ENCODE peak calls at places on chromosomes 6 and 20, in seven cellular contexts. Z is activated CD4-positive, alpha-beta T cell treated with anti-CD3 and anti-CD28 coated beads, Interleukin-2, amount 50 U/mL, for 24 hours; U is NCI-H748 treated with DMSO at 0.1 percent for 48 hours; K is activated T-cell treated with anti-CD3 and anti-CD28 coated beads, Interleukin-2, amount 50 U/mL, for 72 hours; J is AG10803; W is pancreas; R is amniotic stem cell. B is an unnamed sample.

GRCh38 chr6:26304213-26305096 is 60.5 kb upstream of the BTN3A2 start:
- DNase-seq in J (peak), K (peak), R (peak), U (no peak), W (no peak), Z (no peak), B (no peak)

GRCh38 chr6:78995946-78996345 is 82.1 kb downstream of the PHIP start:
- DNase-seq in U (no peak), K (no peak), R (no peak), Z (no peak), J (no peak), W (no peak), B (no peak)

GRCh38 chr6:121548146-121548545 is 112.7 kb downstream of the GJA1 start:
- DNase-seq in R (no peak), K (no peak), Z (no peak), J (peak), U (no peak), W (no peak), B (no peak)

GRCh38 chr6:13048113-13048512 is 280.2 kb downstream of the TBC1D7 start:
- DNase-seq in K (no peak), Z (no peak), R (no peak), W (no peak), U (no peak), J (no peak), B (no peak)

GRCh38 chr20:64052326-64052722 is 2.9 kb upstream of the SOX18 start:
- DNase-seq in J (no peak), U (no peak), Z (no peak), W (no peak), R (no peak), K (no peak), B (no peak)

GRCh38 chr20:59817406-59817805 is 116.0 kb downstream of the SYCP2 start:
- DNase-seq in Z (no peak), W (no peak), K (no peak), U (no peak), R (no peak), J (no peak), B (no peak)

GRCh38 chr6:22205266-22205665 is 91.6 kb downstream of the PRL start:
- DNase-seq in Z (no peak), R (no peak), W (no peak), K (no peak), J (no peak), U (no peak), B (no peak)

GRCh38 chr20:62886709-62887058 is 25.1 kb upstream of the TCFL5 start:
- DNase-seq in R (no peak), Z (no peak), W (no peak), U (peak), J (no peak), K (no peak), B (no peak)

GRCh38 chr20:46213946-46214830 is 94.1 kb downstream of the CDH22 start:
- DNase-seq in U (no peak), Z (no peak), R (no peak), J (no peak), K (no peak), W (no peak), B (no peak)

GRCh38 chr6:119672725-119673124 is 323.2 kb upstream of the MAN1A1 start:
- DNase-seq in Z (no peak), R (no peak), W (no peak), J (no peak), U (peak), K (no peak), B (no peak)